ENCODE peak calls at places on chromosomes 13 and 19, in seven cellular contexts. One of them, this sample, is unnamed.
A peak's percentile ranks its signal among the peaks of the same experiment; 100 is the strongest.

GRCh38 chr13:94056362-94056990 is 423.0 kb downstream of the DCT start:
- DNase-seq in BE2C: peak; percentile 30
- DNase-seq in osteoblast: peak; percentile 48
- DNase-seq in CD8-positive, alpha-beta memory T cell: no peak
- DNase-seq in stomach: no peak
- DNase-seq in lower lobe of right lung: no peak
- DNase-seq in bronchial epithelial cell: no peak
- DNase-seq in this sample: no peak

GRCh38 chr13:30710442-30710841 is 24.9 kb upstream of the ALOX5AP start:
- DNase-seq in BE2C: no peak
- DNase-seq in osteoblast: no peak
- DNase-seq in CD8-positive, alpha-beta memory T cell: no peak
- DNase-seq in stomach: no peak
- DNase-seq in lower lobe of right lung: no peak
- DNase-seq in bronchial epithelial cell: no peak
- DNase-seq in this sample: no peak

GRCh38 chr13:49366841-49367240 is 77.0 kb downstream of the CAB39L start:
- DNase-seq in BE2C: no peak
- DNase-seq in osteoblast: no peak
- DNase-seq in CD8-positive, alpha-beta memory T cell: no peak
- DNase-seq in stomach: peak; percentile 51
- DNase-seq in lower lobe of right lung: no peak
- DNase-seq in bronchial epithelial cell: no peak
- DNase-seq in this sample: no peak

GRCh38 chr19:43966079-43966694 is 15.2 kb downstream of the ZNF221 start:
- DNase-seq in BE2C: no peak
- DNase-seq in osteoblast: no peak
- DNase-seq in CD8-positive, alpha-beta memory T cell: no peak
- DNase-seq in stomach: no peak
- DNase-seq in lower lobe of right lung: no peak
- DNase-seq in bronchial epithelial cell: no peak
- DNase-seq in this sample: no peak

GRCh38 chr13:105377452-105377851 is 1158.0 kb downstream of the EFNB2 start:
- DNase-seq in BE2C: no peak
- DNase-seq in osteoblast: no peak
- DNase-seq in CD8-positive, alpha-beta memory T cell: no peak
- DNase-seq in stomach: no peak
- DNase-seq in lower lobe of right lung: no peak
- DNase-seq in bronchial epithelial cell: no peak
- DNase-seq in this sample: no peak

GRCh38 chr19:49213791-49214190 is 56.2 kb downstream of the TRPM4 start:
- DNase-seq in BE2C: no peak
- DNase-seq in osteoblast: no peak
- DNase-seq in CD8-positive, alpha-beta memory T cell: no peak
- DNase-seq in stomach: no peak
- DNase-seq in lower lobe of right lung: no peak
- DNase-seq in bronchial epithelial cell: no peak
- DNase-seq in this sample: no peak

GRCh38 chr19:40893112-40893511 is 11.1 kb upstream of the CYP2A7 start:
- DNase-seq in BE2C: no peak
- DNase-seq in osteoblast: no peak
- DNase-seq in CD8-positive, alpha-beta memory T cell: no peak
- DNase-seq in stomach: no peak
- DNase-seq in lower lobe of right lung: no peak
- DNase-seq in bronchial epithelial cell: no peak
- DNase-seq in this sample: no peak

GRCh38 chr13:100347941-100348340 is 240.6 kb downstream of the GGACT start:
- DNase-seq in BE2C: no peak
- DNase-seq in osteoblast: no peak
- DNase-seq in CD8-positive, alpha-beta memory T cell: no peak
- DNase-seq in stomach: no peak
- DNase-seq in lower lobe of right lung: no peak
- DNase-seq in bronchial epithelial cell: peak; percentile 39
- DNase-seq in this sample: peak; percentile 69

GRCh38 chr13:73336789-73337188 is 278.0 kb downstream of the KLF5 start:
- DNase-seq in BE2C: no peak
- DNase-seq in osteoblast: no peak
- DNase-seq in CD8-positive, alpha-beta memory T cell: no peak
- DNase-seq in stomach: peak; percentile 39
- DNase-seq in lower lobe of right lung: no peak
- DNase-seq in bronchial epithelial cell: peak; percentile 97
- DNase-seq in this sample: peak; percentile 71

GRCh38 chr19:28497137-28497536 is 715.8 kb downstream of the UQCRFS1 start:
- DNase-seq in BE2C: no peak
- DNase-seq in osteoblast: no peak
- DNase-seq in CD8-positive, alpha-beta memory T cell: no peak
- DNase-seq in stomach: no peak
- DNase-seq in lower lobe of right lung: no peak
- DNase-seq in bronchial epithelial cell: peak; percentile 54
- DNase-seq in this sample: no peak

GRCh38 chr19:3565177-3565576 is 7.6 kb upstream of the HMG20B start:
- DNase-seq in BE2C: no peak
- DNase-seq in osteoblast: peak; percentile 81
- DNase-seq in CD8-positive, alpha-beta memory T cell: no peak
- DNase-seq in stomach: no peak
- DNase-seq in lower lobe of right lung: no peak
- DNase-seq in bronchial epithelial cell: no peak
- DNase-seq in this sample: peak; percentile 75

GRCh38 chr13:99425485-99426341 is 75.6 kb upstream of the TM9SF2 start:
- DNase-seq in BE2C: no peak
- DNase-seq in osteoblast: no peak
- DNase-seq in CD8-positive, alpha-beta memory T cell: peak; percentile 61
- DNase-seq in stomach: peak; percentile 37
- DNase-seq in lower lobe of right lung: no peak
- DNase-seq in bronchial epithelial cell: no peak
- DNase-seq in this sample: no peak

GRCh38 chr13:101838305-101838835 is 385.9 kb downstream of the ITGBL1 start:
- DNase-seq in BE2C: no peak
- DNase-seq in osteoblast: no peak
- DNase-seq in CD8-positive, alpha-beta memory T cell: no peak
- DNase-seq in stomach: no peak
- DNase-seq in lower lobe of right lung: no peak
- DNase-seq in bronchial epithelial cell: no peak
- DNase-seq in this sample: no peak

GRCh38 chr13:35888327-35888940 is 242.7 kb downstream of the DCLK1 start:
- DNase-seq in BE2C: peak; percentile 55
- DNase-seq in osteoblast: no peak
- DNase-seq in CD8-positive, alpha-beta memory T cell: no peak
- DNase-seq in stomach: no peak
- DNase-seq in lower lobe of right lung: no peak
- DNase-seq in bronchial epithelial cell: peak; percentile 26
- DNase-seq in this sample: no peak

GRCh38 chr13:27379694-27380596 is 44.5 kb upstream of the GTF3A start:
- DNase-seq in BE2C: peak; percentile 81
- DNase-seq in osteoblast: peak; percentile 86
- DNase-seq in CD8-positive, alpha-beta memory T cell: peak; percentile 33
- DNase-seq in stomach: peak; percentile 88
- DNase-seq in lower lobe of right lung: no peak
- DNase-seq in bronchial epithelial cell: peak; percentile 29
- DNase-seq in this sample: peak; percentile 55

GRCh38 chr13:27637289-27637626 is 15.6 kb downstream of the POLR1D start:
- DNase-seq in BE2C: no peak
- DNase-seq in osteoblast: no peak
- DNase-seq in CD8-positive, alpha-beta memory T cell: no peak
- DNase-seq in stomach: no peak
- DNase-seq in lower lobe of right lung: no peak
- DNase-seq in bronchial epithelial cell: no peak
- DNase-seq in this sample: no peak

GRCh38 chr13:74570834-74571233 is 436.6 kb upstream of the KLF12 start:
- DNase-seq in BE2C: no peak
- DNase-seq in osteoblast: no peak
- DNase-seq in CD8-positive, alpha-beta memory T cell: no peak
- DNase-seq in stomach: no peak
- DNase-seq in lower lobe of right lung: no peak
- DNase-seq in bronchial epithelial cell: peak; percentile 63
- DNase-seq in this sample: no peak

DNA sequence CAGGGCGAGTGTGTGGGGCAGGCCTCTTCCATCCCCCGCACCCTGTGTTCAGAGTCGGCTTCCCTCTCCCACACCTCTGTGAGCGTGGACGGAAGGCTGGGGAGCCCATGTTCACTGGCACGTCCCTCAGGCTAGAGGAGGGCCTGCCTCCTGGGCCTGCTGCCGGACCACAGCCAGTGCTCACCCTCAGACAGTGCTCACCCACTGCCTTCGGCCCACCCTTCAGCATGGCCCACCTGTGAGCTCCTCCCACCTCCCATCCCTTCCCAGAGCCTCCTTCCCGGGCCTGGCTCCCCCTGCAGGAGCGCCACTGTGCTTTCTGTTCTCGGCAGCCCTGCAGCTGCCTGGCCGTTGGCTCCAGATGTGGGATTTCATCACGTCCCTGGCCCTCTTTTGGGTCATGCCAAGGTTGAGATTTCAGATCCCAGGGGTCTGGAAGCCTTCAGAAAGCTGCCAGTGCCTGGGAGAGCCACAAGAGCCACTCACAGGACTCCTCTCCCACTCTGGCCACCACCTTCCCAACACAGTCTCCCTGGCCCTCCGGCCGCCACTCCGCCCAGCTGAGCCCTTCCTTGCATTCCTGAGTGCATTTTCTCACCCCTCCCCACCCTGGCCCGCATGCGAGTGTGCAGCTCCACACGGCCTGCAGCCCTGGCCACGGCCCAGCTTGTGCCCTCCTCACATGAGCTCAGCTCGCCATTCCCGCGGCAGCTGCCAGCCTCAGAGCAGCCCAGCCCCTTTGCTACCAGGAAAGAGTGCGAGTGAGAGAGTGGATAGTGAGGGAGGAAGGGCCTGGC is 25.3 kb downstream of the CAPN12 start:
- DNase-seq in BE2C: peak; percentile 44
- DNase-seq in osteoblast: peak; percentile 96
- DNase-seq in CD8-positive, alpha-beta memory T cell: no peak
- DNase-seq in stomach: peak; percentile 71
- DNase-seq in lower lobe of right lung: peak; percentile 67
- DNase-seq in bronchial epithelial cell: no peak
- DNase-seq in this sample: peak; percentile 56
- H3K36me3 ChIP-seq in BE2C: peaks cover 62% of the 10 kb centered on the region
- H3K36me3 ChIP-seq in osteoblast: peaks cover 95% of the 10 kb centered on the region
- H3K36me3 ChIP-seq in CD8-positive, alpha-beta memory T cell: no peaks in the 10 kb centered on the region
- H3K36me3 ChIP-seq in stomach: peaks cover 100% of the 10 kb centered on the region
- H3K36me3 ChIP-seq in lower lobe of right lung: peaks cover 100% of the 10 kb centered on the region
- H3K36me3 ChIP-seq in bronchial epithelial cell: peaks cover 78% of the 10 kb centered on the region
- H3K36me3 ChIP-seq in this sample: peaks cover 59% of the 10 kb centered on the region

GRCh38 chr19:57825501-57825900 is 4.6 kb upstream of the ZNF587B start:
- DNase-seq in BE2C: no peak
- DNase-seq in osteoblast: peak; percentile 39
- DNase-seq in CD8-positive, alpha-beta memory T cell: no peak
- DNase-seq in stomach: no peak
- DNase-seq in lower lobe of right lung: no peak
- DNase-seq in bronchial epithelial cell: no peak
- DNase-seq in this sample: no peak
- H3K36me3 ChIP-seq in BE2C: peaks cover 48% of the 10 kb centered on the region
- H3K36me3 ChIP-seq in osteoblast: peaks cover 11% of the 10 kb centered on the region
- H3K36me3 ChIP-seq in CD8-positive, alpha-beta memory T cell: no peaks in the 10 kb centered on the region
- H3K36me3 ChIP-seq in stomach: peaks cover 7% of the 10 kb centered on the region
- H3K36me3 ChIP-seq in lower lobe of right lung: no peaks in the 10 kb centered on the region
- H3K36me3 ChIP-seq in bronchial epithelial cell: no peaks in the 10 kb centered on the region
- H3K36me3 ChIP-seq in this sample: peaks cover 29% of the 10 kb centered on the region

GRCh38 chr19:57441979-57442752 is 7.0 kb downstream of the ZNF749 start:
- DNase-seq in BE2C: no peak
- DNase-seq in osteoblast: no peak
- DNase-seq in CD8-positive, alpha-beta memory T cell: no peak
- DNase-seq in stomach: no peak
- DNase-seq in lower lobe of right lung: no peak
- DNase-seq in bronchial epithelial cell: no peak
- DNase-seq in this sample: no peak

GRCh38 chr19:57437931-57438330 is 2.8 kb downstream of the ZNF749 start:
- DNase-seq in BE2C: no peak
- DNase-seq in osteoblast: no peak
- DNase-seq in CD8-positive, alpha-beta memory T cell: no peak
- DNase-seq in stomach: no peak
- DNase-seq in lower lobe of right lung: no peak
- DNase-seq in bronchial epithelial cell: no peak
- DNase-seq in this sample: no peak

GRCh38 chr19:57438925-57439324 is 3.8 kb downstream of the ZNF749 start:
- DNase-seq in BE2C: no peak
- DNase-seq in osteoblast: no peak
- DNase-seq in CD8-positive, alpha-beta memory T cell: no peak
- DNase-seq in stomach: no peak
- DNase-seq in lower lobe of right lung: no peak
- DNase-seq in bronchial epithelial cell: no peak
- DNase-seq in this sample: no peak

DNA sequence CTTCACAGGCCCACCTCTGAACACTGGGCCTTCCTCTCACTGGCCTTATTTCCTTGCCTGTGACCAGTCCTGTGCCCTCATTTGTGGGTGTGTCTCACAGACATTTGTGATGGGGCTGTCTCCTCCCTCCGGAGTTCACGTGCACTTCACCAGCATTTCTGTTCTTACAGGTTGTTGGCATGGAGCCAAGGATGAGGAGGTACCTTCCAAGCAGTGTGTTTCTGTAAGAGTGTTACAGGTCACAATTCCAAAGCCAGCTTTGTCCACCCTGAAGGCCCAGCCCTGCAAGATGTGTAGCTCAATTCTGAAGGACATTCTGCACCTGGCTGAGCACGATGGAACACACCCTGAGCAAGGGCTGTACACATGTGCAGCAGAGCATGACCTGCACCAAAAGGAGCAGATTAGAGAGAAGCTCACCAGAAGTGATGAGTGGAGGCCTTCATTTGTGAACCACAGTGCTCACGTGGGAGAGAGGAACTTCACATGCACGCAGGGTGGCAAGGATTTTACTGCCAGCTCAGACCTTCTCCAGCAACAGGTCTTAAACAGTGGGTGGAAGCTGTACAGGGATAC is 8.1 kb downstream of the ZNF749 start:
- DNase-seq in BE2C: no peak
- DNase-seq in osteoblast: no peak
- DNase-seq in CD8-positive, alpha-beta memory T cell: no peak
- DNase-seq in stomach: no peak
- DNase-seq in lower lobe of right lung: no peak
- DNase-seq in bronchial epithelial cell: no peak
- DNase-seq in this sample: no peak
- H3K36me3 ChIP-seq in BE2C: peaks cover 54% of the 10 kb centered on the region
- H3K36me3 ChIP-seq in osteoblast: peaks cover 15% of the 10 kb centered on the region
- H3K36me3 ChIP-seq in CD8-positive, alpha-beta memory T cell: peaks cover 17% of the 10 kb centered on the region
- H3K36me3 ChIP-seq in stomach: peaks cover 46% of the 10 kb centered on the region
- H3K36me3 ChIP-seq in lower lobe of right lung: peaks cover 16% of the 10 kb centered on the region
- H3K36me3 ChIP-seq in bronchial epithelial cell: peaks cover 8% of the 10 kb centered on the region
- H3K36me3 ChIP-seq in this sample: peaks cover 41% of the 10 kb centered on the region

GRCh38 chr19:881385-882071 is 11.5 kb downstream of the MED16 start:
- DNase-seq in BE2C: no peak
- DNase-seq in osteoblast: no peak
- DNase-seq in CD8-positive, alpha-beta memory T cell: no peak
- DNase-seq in stomach: no peak
- DNase-seq in lower lobe of right lung: no peak
- DNase-seq in bronchial epithelial cell: no peak
- DNase-seq in this sample: no peak

GRCh38 chr19:885536-886224 is 7.3 kb downstream of the MED16 start:
- DNase-seq in BE2C: no peak
- DNase-seq in osteoblast: no peak
- DNase-seq in CD8-positive, alpha-beta memory T cell: no peak
- DNase-seq in stomach: no peak
- DNase-seq in lower lobe of right lung: no peak
- DNase-seq in bronchial epithelial cell: no peak
- DNase-seq in this sample: no peak

GRCh38 chr19:884420-885211 is 8.4 kb downstream of the MED16 start:
- DNase-seq in BE2C: peak; percentile 49
- DNase-seq in osteoblast: no peak
- DNase-seq in CD8-positive, alpha-beta memory T cell: no peak
- DNase-seq in stomach: no peak
- DNase-seq in lower lobe of right lung: no peak
- DNase-seq in bronchial epithelial cell: no peak
- DNase-seq in this sample: no peak

GRCh38 chr19:882871-883497 is 10.0 kb downstream of the MED16 start:
- DNase-seq in BE2C: no peak
- DNase-seq in osteoblast: no peak
- DNase-seq in CD8-positive, alpha-beta memory T cell: no peak
- DNase-seq in stomach: no peak
- DNase-seq in lower lobe of right lung: no peak
- DNase-seq in bronchial epithelial cell: no peak
- DNase-seq in this sample: no peak

GRCh38 chr19:883661-884211 is 9.3 kb downstream of the MED16 start:
- DNase-seq in BE2C: no peak
- DNase-seq in osteoblast: no peak
- DNase-seq in CD8-positive, alpha-beta memory T cell: no peak
- DNase-seq in stomach: no peak
- DNase-seq in lower lobe of right lung: peak; percentile 67
- DNase-seq in bronchial epithelial cell: peak; percentile 72
- DNase-seq in this sample: peak; percentile 98
- H3K36me3 ChIP-seq in BE2C: peaks cover 52% of the 10 kb centered on the region
- H3K36me3 ChIP-seq in osteoblast: peaks cover 40% of the 10 kb centered on the region
- H3K36me3 ChIP-seq in CD8-positive, alpha-beta memory T cell: peaks cover 3% of the 10 kb centered on the region
- H3K36me3 ChIP-seq in stomach: peaks cover 100% of the 10 kb centered on the region
- H3K36me3 ChIP-seq in lower lobe of right lung: peaks cover 83% of the 10 kb centered on the region
- H3K36me3 ChIP-seq in bronchial epithelial cell: peaks cover 41% of the 10 kb centered on the region
- H3K36me3 ChIP-seq in this sample: peaks cover 8% of the 10 kb centered on the region

This sample was measured in PC-9.